ENCODE peak calls at places on chromosomes 5 and 9, in four cellular contexts. One of them, this sample, is unnamed.

GRCh38 chr9:76463211-76463610 is 4.2 kb downstream of the GCNT1 start:
- DNase-seq in EL: no peak
- DNase-seq in NCI-H460: no peak
- DNase-seq in CD8-positive, alpha-beta T cell: no peak
- DNase-seq in this sample: no peak

GRCh38 chr5:93189707-93190120 is 391.3 kb downstream of the NR2F1-AS1 start:
- DNase-seq in EL: peak
- DNase-seq in NCI-H460: peak
- DNase-seq in CD8-positive, alpha-beta T cell: no peak
- DNase-seq in this sample: no peak

GRCh38 chr9:38685535-38685934 is 34.4 kb downstream of the FAM240B start:
- DNase-seq in EL: no peak
- DNase-seq in NCI-H460: no peak
- DNase-seq in CD8-positive, alpha-beta T cell: no peak
- DNase-seq in this sample: peak

GRCh38 chr5:68110264-68110663 is 105.3 kb upstream of the PIK3R1 start:
- DNase-seq in EL: no peak
- DNase-seq in NCI-H460: no peak
- DNase-seq in CD8-positive, alpha-beta T cell: no peak
- DNase-seq in this sample: no peak

GRCh38 chr5:174571662-174572397 is 152.6 kb upstream of the MSX2 start:
- DNase-seq in EL: peak
- DNase-seq in NCI-H460: peak
- DNase-seq in CD8-positive, alpha-beta T cell: no peak
- DNase-seq in this sample: peak

GRCh38 chr5:10633271-10634049 is 69.6 kb downstream of the ANKRD33B start:
- DNase-seq in EL: no peak
- DNase-seq in NCI-H460: no peak
- DNase-seq in CD8-positive, alpha-beta T cell: no peak
- DNase-seq in this sample: no peak

GRCh38 chr9:123725389-123725788 is 204.5 kb downstream of the DENND1A start:
- DNase-seq in EL: no peak
- DNase-seq in NCI-H460: no peak
- DNase-seq in CD8-positive, alpha-beta T cell: no peak
- DNase-seq in this sample: peak

GRCh38 chr9:128115187-128116103 is 12.1 kb downstream of the PTGES2 start:
- DNase-seq in EL: no peak
- DNase-seq in NCI-H460: no peak
- DNase-seq in CD8-positive, alpha-beta T cell: no peak
- DNase-seq in this sample: no peak

GRCh38 chr9:130896233-130897012 is at the start of gene QRFP:
- DNase-seq in EL: no peak
- DNase-seq in NCI-H460: no peak
- DNase-seq in CD8-positive, alpha-beta T cell: no peak
- DNase-seq in this sample: no peak

GRCh38 chr5:107469485-107469884 is 201.3 kb downstream of the EFNA5 start:
- DNase-seq in EL: peak
- DNase-seq in NCI-H460: peak
- DNase-seq in CD8-positive, alpha-beta T cell: no peak
- DNase-seq in this sample: no peak

GRCh38 chr5:12624776-12625560 is 720.7 kb upstream of the CTNND2 start:
- DNase-seq in EL: no peak
- DNase-seq in NCI-H460: no peak
- DNase-seq in CD8-positive, alpha-beta T cell: no peak
- DNase-seq in this sample: no peak

GRCh38 chr5:65822696-65823095 is 100.7 kb downstream of the NLN start:
- DNase-seq in EL: no peak
- DNase-seq in NCI-H460: no peak
- DNase-seq in CD8-positive, alpha-beta T cell: no peak
- DNase-seq in this sample: no peak

GRCh38 chr5:124737651-124738050 is 8.8 kb downstream of the ZNF608 start:
- DNase-seq in EL: no peak
- DNase-seq in NCI-H460: no peak
- DNase-seq in CD8-positive, alpha-beta T cell: no peak
- DNase-seq in this sample: no peak

GRCh38 chr9:115673599-115673998 is 480.0 kb upstream of the PAPPA start:
- DNase-seq in EL: peak
- DNase-seq in NCI-H460: no peak
- DNase-seq in CD8-positive, alpha-beta T cell: no peak
- DNase-seq in this sample: no peak

GRCh38 chr5:109645591-109646236 is 44.0 kb upstream of the MAN2A1 start:
- DNase-seq in EL: no peak
- DNase-seq in NCI-H460: no peak
- DNase-seq in CD8-positive, alpha-beta T cell: no peak
- DNase-seq in this sample: no peak

GRCh38 chr9:136668983-136669790 is 6.5 kb downstream of the EGFL7 start:
- DNase-seq in EL: no peak
- DNase-seq in NCI-H460: peak
- DNase-seq in CD8-positive, alpha-beta T cell: no peak
- DNase-seq in this sample: no peak

GRCh38 chr5:91464886-91465646 is 81.9 kb upstream of the ARRDC3 start:
- DNase-seq in EL: no peak
- DNase-seq in NCI-H460: no peak
- DNase-seq in CD8-positive, alpha-beta T cell: no peak
- DNase-seq in this sample: no peak

GRCh38 chr9:133584559-133585476 is 24.4 kb downstream of the FAM163B start:
- DNase-seq in EL: no peak
- DNase-seq in NCI-H460: no peak
- DNase-seq in CD8-positive, alpha-beta T cell: no peak
- DNase-seq in this sample: peak

GRCh38 chr5:167063788-167064187 is 1227.7 kb upstream of the WWC1 start:
- DNase-seq in EL: no peak
- DNase-seq in NCI-H460: no peak
- DNase-seq in CD8-positive, alpha-beta T cell: no peak
- DNase-seq in this sample: no peak

GRCh38 chr5:150484964-150485769 is 22.8 kb upstream of the NDST1 start:
- DNase-seq in EL: no peak
- DNase-seq in NCI-H460: no peak
- DNase-seq in CD8-positive, alpha-beta T cell: no peak
- DNase-seq in this sample: peak

GRCh38 chr5:180787711-180788431 is 14.7 kb downstream of the MGAT1 start:
- DNase-seq in EL: peak
- DNase-seq in NCI-H460: no peak
- DNase-seq in CD8-positive, alpha-beta T cell: no peak
- DNase-seq in this sample: no peak

GRCh38 chr5:127186657-127187056 is 103.9 kb upstream of the MEGF10 start:
- DNase-seq in EL: peak
- DNase-seq in NCI-H460: no peak
- DNase-seq in CD8-positive, alpha-beta T cell: no peak
- DNase-seq in this sample: no peak

GRCh38 chr9:73079326-73079725 is 72.3 kb upstream of the ANXA1 start:
- DNase-seq in EL: no peak
- DNase-seq in NCI-H460: no peak
- DNase-seq in CD8-positive, alpha-beta T cell: no peak
- DNase-seq in this sample: no peak

GRCh38 chr5:176870110-176870591 is 29.0 kb downstream of the HK3 start:
- DNase-seq in EL: peak
- DNase-seq in NCI-H460: peak
- DNase-seq in CD8-positive, alpha-beta T cell: no peak
- DNase-seq in this sample: no peak

GRCh38 chr9:112731971-112732370 is 14.1 kb upstream of the INIP start:
- DNase-seq in EL: no peak
- DNase-seq in NCI-H460: no peak
- DNase-seq in CD8-positive, alpha-beta T cell: no peak
- DNase-seq in this sample: no peak

GRCh38 chr9:69307446-69308216 is 17.4 kb upstream of the ENTREP1 start:
- DNase-seq in EL: peak
- DNase-seq in NCI-H460: no peak
- DNase-seq in CD8-positive, alpha-beta T cell: no peak
- DNase-seq in this sample: no peak

GRCh38 chr9:81849631-81850259 is 78.5 kb upstream of the SPATA31D4 start:
- DNase-seq in EL: no peak
- DNase-seq in NCI-H460: no peak
- DNase-seq in CD8-positive, alpha-beta T cell: no peak
- DNase-seq in this sample: no peak

GRCh38 chr9:132946624-132947295 is 2.3 kb upstream of the TSC1 start:
- DNase-seq in EL: peak
- DNase-seq in NCI-H460: no peak
- DNase-seq in CD8-positive, alpha-beta T cell: no peak
- DNase-seq in this sample: no peak

GRCh38 chr5:178291969-178292825 is 59.6 kb upstream of the PHYKPL start:
- DNase-seq in EL: no peak
- DNase-seq in NCI-H460: no peak
- DNase-seq in CD8-positive, alpha-beta T cell: no peak
- DNase-seq in this sample: no peak

GRCh38 chr9:110464321-110464720 is 115.2 kb downstream of the SVEP1 start:
- DNase-seq in EL: no peak
- DNase-seq in NCI-H460: no peak
- DNase-seq in CD8-positive, alpha-beta T cell: no peak
- DNase-seq in this sample: no peak

GRCh38 chr5:643811-644271 is 31.7 kb downstream of the CEP72 start:
- DNase-seq in EL: no peak
- DNase-seq in NCI-H460: no peak
- DNase-seq in CD8-positive, alpha-beta T cell: no peak
- DNase-seq in this sample: no peak

GRCh38 chr9:71485306-71485705 is 283.0 kb downstream of the CEMIP2 start:
- DNase-seq in EL: no peak
- DNase-seq in NCI-H460: no peak
- DNase-seq in CD8-positive, alpha-beta T cell: no peak
- DNase-seq in this sample: no peak

GRCh38 chr9:80605129-80605528 is 1033.4 kb downstream of the TLE4 start:
- DNase-seq in EL: peak
- DNase-seq in NCI-H460: no peak
- DNase-seq in CD8-positive, alpha-beta T cell: no peak
- DNase-seq in this sample: no peak

GRCh38 chr9:94922098-94922607 is 195.7 kb downstream of the AOPEP start:
- DNase-seq in EL: peak
- DNase-seq in NCI-H460: peak
- DNase-seq in CD8-positive, alpha-beta T cell: no peak
- DNase-seq in this sample: peak

GRCh38 chr9:128098936-128099931 is 28.3 kb downstream of the PTGES2 start:
- DNase-seq in EL: peak
- DNase-seq in NCI-H460: no peak
- DNase-seq in CD8-positive, alpha-beta T cell: peak
- DNase-seq in this sample: no peak

GRCh38 chr5:162768962-162769464 is 668.4 kb upstream of the CCNG1 start:
- DNase-seq in EL: no peak
- DNase-seq in NCI-H460: no peak
- DNase-seq in CD8-positive, alpha-beta T cell: no peak
- DNase-seq in this sample: no peak

GRCh38 chr5:126364206-126364902 is 58.9 kb upstream of the GRAMD2B start:
- DNase-seq in EL: no peak
- DNase-seq in NCI-H460: no peak
- DNase-seq in CD8-positive, alpha-beta T cell: no peak
- DNase-seq in this sample: no peak

This sample was measured in amygdala.